ENCODE peak calls at places on chromosomes 13 and 19, in ten cellular contexts. D is CD4-positive, CD25-positive, alpha-beta regulatory T cell; N is CD8-positive, alpha-beta T cell; O is IMR-90; A is spleen; P is psoas muscle; J is small intestine; T is mammary epithelial cell; C is HCT116; G is pancreas. I is an unnamed sample. For H3K4me1 and H3K27me3, the result is how much of the 10 kb centered on the place peaks cover.

GRCh38 chr13:91482427-91482826 is 84.0 kb downstream of the GPC5 start:
- DNase-seq in D (no peak), N (no peak), O (no peak), A (no peak), P (no peak), J (no peak), T (no peak), C (no peak), G (no peak), I (no peak)

GRCh38 chr13:112325142-112325808 is 50.9 kb upstream of the SPACA7 start:
- DNase-seq in D (no peak), N (no peak), O (no peak), A (no peak), P (no peak), J (no peak), T (no peak), C (no peak), G (no peak), I (no peak)

GRCh38 chr19:50330365-50331078 is 1.3 kb upstream of the KCNC3 start:
- DNase-seq in D (peak), N (peak), O (peak), A (peak), P (peak), J (peak), T (no peak), C (peak), G (peak), I (peak)

GRCh38 chr19:33273881-33274662 is 28.3 kb downstream of the CEBPA start:
- DNase-seq in D (peak), N (no peak), O (peak), A (peak), P (no peak), J (peak), T (peak), C (peak), G (no peak), I (peak)

GRCh38 chr19:5128251-5128931 is 159.5 kb downstream of the KDM4B start:
- DNase-seq in D (no peak), N (no peak), O (peak), A (no peak), P (peak), J (no peak), T (no peak), C (no peak), G (peak), I (no peak)

GRCh38 chr19:6056801-6057650 is 53.3 kb downstream of the RFX2 start:
- DNase-seq in D (no peak), N (no peak), O (peak), A (no peak), P (peak), J (peak), T (peak), C (no peak), G (no peak), I (peak)

GRCh38 chr19:31338069-31338767 is 11.0 kb downstream of the TSHZ3 start:
- DNase-seq in D (peak), N (no peak), O (peak), A (no peak), P (peak), J (no peak), T (no peak), C (no peak), G (no peak), I (peak)

GRCh38 chr19:10107254-10107653 is 1.1 kb downstream of the PPAN start:
- DNase-seq in D (no peak), N (no peak), O (no peak), A (no peak), P (no peak), J (no peak), T (no peak), C (no peak), G (no peak), I (no peak)

GRCh38 chr19:5903054-5903501 is 512 bp downstream of the NDUFA11 start:
- DNase-seq in D (peak), N (no peak), O (peak), A (no peak), P (no peak), J (no peak), T (peak), C (no peak), G (no peak), I (no peak)

GRCh38 chr19:6522712-6523111 is 8.1 kb upstream of the TNFSF9 start:
- DNase-seq in D (no peak), N (no peak), O (no peak), A (no peak), P (no peak), J (no peak), T (no peak), C (no peak), G (no peak), I (no peak)

GRCh38 chr19:12772323-12772722 is 3.0 kb downstream of the HOOK2 start:
- DNase-seq in D (no peak), N (no peak), O (no peak), A (no peak), P (peak), J (no peak), T (no peak), C (no peak), G (no peak), I (no peak)

GRCh38 chr19:50361290-50362029 is 4.0 kb downstream of the NAPSA start:
- DNase-seq in D (peak), N (no peak), O (no peak), A (no peak), P (no peak), J (no peak), T (no peak), C (peak), G (no peak), I (no peak)

GRCh38 chr13:19685034-19685433 is 51.6 kb downstream of the MPHOSPH8 start:
- DNase-seq in D (no peak), N (no peak), O (no peak), A (no peak), P (no peak), J (peak), T (no peak), C (no peak), G (peak), I (no peak)

GRCh38 chr13:102220681-102221228 is 181.1 kb downstream of the FGF14 start:
- DNase-seq in D (no peak), N (no peak), O (no peak), A (no peak), P (no peak), J (no peak), T (no peak), C (no peak), G (no peak), I (no peak)

GRCh38 chr13:28636677-28637317 is 22.1 kb upstream of the POMP start:
- DNase-seq in D (peak), N (peak), O (peak), A (no peak), P (no peak), J (peak), T (peak), C (peak), G (no peak), I (peak)

GRCh38 chr19:33303791-33304759 is 1.7 kb upstream of the CEBPA start:
- DNase-seq in D (no peak), N (no peak), O (no peak), A (peak), P (peak), J (peak), T (no peak), C (no peak), G (peak), I (no peak)

DNA sequence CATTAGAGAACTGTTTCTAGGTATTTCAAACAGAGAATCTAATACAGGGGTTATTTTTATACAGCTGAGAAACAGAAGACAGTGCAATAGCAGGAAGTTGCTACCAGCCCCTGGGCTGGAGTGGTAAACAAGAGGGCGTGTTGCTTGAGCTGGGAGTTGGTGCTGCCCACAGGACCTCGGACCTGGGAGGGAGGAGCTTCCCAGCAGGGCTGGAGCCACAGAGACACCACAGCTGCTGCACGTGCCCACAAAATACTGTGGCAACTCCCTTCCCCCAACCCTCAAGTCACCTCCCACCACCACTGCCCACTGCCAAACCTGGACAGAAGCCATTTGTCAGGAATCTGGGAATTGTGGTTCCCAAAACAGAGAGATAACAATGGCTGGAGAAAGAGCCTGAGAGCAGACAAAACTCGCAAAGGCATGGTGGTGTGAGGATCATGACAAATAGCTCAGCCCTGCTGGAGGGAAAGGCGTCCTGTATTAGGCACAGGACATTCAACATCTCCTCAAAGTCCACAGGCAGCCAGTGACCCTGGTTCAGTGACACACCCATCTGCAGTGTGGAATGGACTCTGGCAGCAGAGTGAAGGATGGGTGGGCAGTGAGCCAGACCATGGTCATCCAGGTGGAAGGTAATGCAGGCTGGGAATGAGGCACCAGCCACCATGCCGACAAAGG is 57.2 kb downstream of the SPATA13 start:
- DNase-seq in D (peak), N (no peak), O (no peak), A (no peak), P (no peak), J (peak), T (no peak), C (no peak), G (no peak), I (no peak)
- H3K4me1 ChIP-seq in D (under half), N (under half), O (under half), A (half or more), P (under half), J (under half), T (under half), C (under half), G (half or more), I (under half)

GRCh38 chr13:30572859-30573275 is 44.9 kb upstream of the USPL1 start:
- DNase-seq in D (peak), N (no peak), O (peak), A (no peak), P (no peak), J (peak), T (peak), C (no peak), G (no peak), I (no peak)
- H3K4me3 ChIP-seq in D (peak), N (peak), O (peak), A (peak), P (peak), J (peak), T (peak), C (no peak), G (peak), I (no peak)

DNA sequence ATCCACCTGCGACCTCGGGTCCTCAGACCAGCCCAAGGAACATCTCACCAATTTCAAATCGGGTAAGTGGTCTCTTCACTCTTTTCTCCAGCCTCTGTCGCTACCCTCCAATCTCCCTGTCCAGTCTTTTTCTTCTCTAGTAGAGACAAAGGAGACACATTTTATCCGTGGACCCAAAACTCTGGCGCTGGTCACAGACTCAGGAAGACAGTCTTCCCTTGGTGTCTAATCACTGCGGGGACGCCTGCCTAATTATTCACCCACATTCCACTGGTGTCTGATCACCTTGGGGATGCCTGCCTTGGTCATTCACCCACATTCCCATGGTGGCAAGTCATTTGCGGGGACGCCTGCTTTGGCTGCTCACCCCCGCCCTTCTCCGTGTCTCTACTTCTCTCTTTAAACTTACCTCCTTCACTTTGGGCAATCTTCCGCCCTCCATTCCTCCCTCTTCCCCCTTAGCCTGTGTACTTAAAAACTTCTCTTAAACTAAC is 13.9 kb upstream of the OR10H1 start:
- DNase-seq in D (no peak), N (no peak), O (no peak), A (no peak), P (no peak), J (no peak), T (peak), C (no peak), G (no peak), I (peak)
- H3K27me3 ChIP-seq in D (under half), N (under half), O (under half), A (under half), P (under half), J (under half), T (under half), C (under half), G (under half), I (under half)

DNA sequence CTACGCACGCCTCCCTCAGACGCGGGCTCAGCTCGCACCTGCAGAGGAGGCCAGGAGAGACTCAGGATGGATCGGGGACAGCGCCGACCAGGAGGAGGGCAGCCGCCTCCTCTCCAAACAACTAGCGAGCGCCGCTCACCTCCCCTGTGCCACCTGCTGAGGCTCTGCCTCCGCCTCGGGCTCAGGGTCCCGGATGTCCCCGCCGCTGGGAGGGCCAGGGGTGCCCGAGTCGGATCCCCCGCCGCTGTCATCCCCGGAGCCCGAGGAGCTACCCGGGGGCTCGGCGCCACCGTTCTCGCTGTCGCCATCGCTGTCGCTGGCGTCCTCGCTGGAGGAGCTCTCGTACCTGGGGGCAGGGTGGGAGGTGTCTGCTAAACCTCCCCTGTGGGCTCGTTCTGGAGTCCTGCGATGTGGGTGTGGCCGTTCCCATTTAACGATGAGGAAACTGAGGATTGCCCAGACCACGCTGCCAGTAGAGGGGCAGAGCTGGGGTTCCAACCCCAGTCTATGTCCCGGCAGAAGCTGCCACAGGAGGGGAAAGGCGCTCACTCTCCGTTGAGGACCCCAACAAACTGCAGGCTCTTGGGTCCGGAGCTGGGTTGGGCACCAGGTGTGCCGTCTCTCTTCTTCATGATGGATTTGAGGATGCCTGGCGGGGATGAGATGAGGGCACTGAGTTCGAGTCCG is 9.1 kb downstream of the KANK3 start:
- DNase-seq in D (no peak), N (no peak), O (no peak), A (peak), P (peak), J (no peak), T (no peak), C (no peak), G (peak), I (no peak)
- H3K4me1 ChIP-seq in D (under half), N (under half), O (under half), A (half or more), P (under half), J (under half), T (under half), C (under half), G (under half), I (under half)

GRCh38 chr19:35059799-35060091 is 18.2 kb downstream of the HPN start:
- DNase-seq in D (no peak), N (no peak), O (no peak), A (no peak), P (no peak), J (no peak), T (no peak), C (no peak), G (no peak), I (no peak)

GRCh38 chr19:35061583-35062373 is 20.3 kb downstream of the HPN start:
- DNase-seq in D (no peak), N (no peak), O (peak), A (no peak), P (peak), J (no peak), T (no peak), C (no peak), G (no peak), I (no peak)

GRCh38 chr19:35058370-35058769 is 16.8 kb downstream of the HPN start:
- DNase-seq in D (no peak), N (no peak), O (no peak), A (no peak), P (no peak), J (no peak), T (no peak), C (no peak), G (no peak), I (no peak)

GRCh38 chr19:35060160-35060855 is 18.8 kb downstream of the HPN start:
- DNase-seq in D (no peak), N (no peak), O (no peak), A (no peak), P (no peak), J (no peak), T (no peak), C (no peak), G (no peak), I (no peak)

DNA sequence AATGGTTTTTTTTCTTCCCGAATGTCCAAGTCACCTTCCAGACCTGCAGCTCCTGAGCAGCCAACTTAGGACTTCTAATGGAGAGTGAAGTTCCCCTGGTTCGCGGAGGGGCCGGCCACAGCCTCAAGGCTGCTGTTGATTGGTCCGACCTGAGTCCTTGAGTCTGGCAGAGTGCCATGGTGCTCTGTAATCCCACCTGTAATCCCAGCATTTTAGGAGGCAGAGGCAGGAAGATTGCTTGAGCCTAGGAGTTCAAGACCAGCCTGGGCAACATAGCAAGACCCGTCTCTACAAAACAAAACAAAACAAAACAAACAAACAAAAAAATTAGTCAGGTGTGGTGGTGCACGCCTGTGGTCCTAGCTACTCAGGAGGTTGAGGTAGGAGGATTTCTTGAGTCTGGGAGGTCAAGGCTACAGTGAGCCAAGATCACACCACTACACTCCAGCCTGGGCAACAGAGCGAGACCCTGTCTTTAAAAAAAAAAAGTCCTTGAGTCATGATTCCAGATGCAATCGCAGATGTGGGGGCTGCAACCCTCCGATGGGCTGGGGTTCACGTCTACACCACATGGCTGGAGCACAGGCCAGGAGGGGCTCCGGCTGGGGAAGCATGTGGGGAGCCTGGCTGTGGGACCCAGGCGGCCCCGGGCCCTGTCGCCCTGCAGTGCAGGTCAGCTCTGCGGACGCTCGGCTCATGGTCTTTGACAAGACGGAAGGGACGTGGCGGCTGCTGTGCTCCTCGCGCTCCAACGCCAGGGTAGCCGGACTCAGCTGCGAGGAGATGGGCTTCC is 17.7 kb downstream of the HPN start:
- DNase-seq in D (no peak), N (no peak), O (no peak), A (no peak), P (no peak), J (no peak), T (no peak), C (no peak), G (no peak), I (no peak)
- H3K4me3 ChIP-seq in D (no peak), N (no peak), O (no peak), A (no peak), P (no peak), J (no peak), T (no peak), C (no peak), G (no peak), I (no peak)

DNA sequence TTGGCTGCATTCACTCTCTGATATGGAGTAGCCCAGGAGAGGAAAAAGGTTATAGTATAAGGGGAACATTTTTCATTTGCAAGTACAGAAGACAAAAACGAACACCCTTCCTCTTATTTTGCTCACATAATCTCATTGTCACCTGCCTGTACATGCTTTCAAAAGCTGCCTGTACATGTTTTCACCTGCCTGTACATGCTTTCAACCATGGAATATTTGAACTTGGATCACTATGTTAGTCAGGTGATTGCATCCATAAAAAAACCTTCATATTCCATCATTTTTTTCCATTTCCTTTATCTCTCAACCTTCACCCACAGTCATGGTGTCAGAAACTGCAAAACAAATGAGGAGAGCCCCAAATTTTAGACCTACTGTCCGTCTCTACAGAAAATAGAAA is 11.4 kb downstream of the IGFL2 start:
- DNase-seq in D (no peak), N (no peak), O (no peak), A (no peak), P (no peak), J (no peak), T (peak), C (no peak), G (no peak), I (no peak)
- H3K27me3 ChIP-seq in D (under half), N (under half), O (under half), A (half or more), P (under half), J (under half), T (under half), C (under half), G (under half), I (under half)